ENCODE peak calls at places on chromosome 12, in six cellular contexts. O, J, L, N, S and W are unnamed samples.

GRCh38 chr12:56601503-56601902 is 28.6 kb downstream of the BAZ2A start:
- DNase-seq in O (no peak), J (no peak), L (peak), N (peak), S (peak), W (no peak)

GRCh38 chr12:103768467-103769123 is 72.4 kb downstream of the NT5DC3 start:
- DNase-seq in O (no peak), J (no peak), L (peak), N (no peak), S (no peak), W (no peak)

GRCh38 chr12:52046859-52047258 is 4.4 kb upstream of the NR4A1 start:
- DNase-seq in O (no peak), J (no peak), L (no peak), N (no peak), S (no peak), W (no peak)

GRCh38 chr12:117761528-117762100 is 207.2 kb downstream of the KSR2 start:
- DNase-seq in O (no peak), J (no peak), L (no peak), N (no peak), S (no peak), W (no peak)

GRCh38 chr12:1319215-1319614 is 275.2 kb downstream of the FBXL14 start:
- DNase-seq in O (no peak), J (no peak), L (no peak), N (peak), S (no peak), W (no peak)

GRCh38 chr12:104433061-104433460 is 23.7 kb upstream of the CHST11 start:
- DNase-seq in O (no peak), J (no peak), L (no peak), N (no peak), S (no peak), W (no peak)

GRCh38 chr12:67270622-67271021 is 1.5 kb downstream of the CAND1 start:
- DNase-seq in O (no peak), J (no peak), L (no peak), N (no peak), S (no peak), W (no peak)

GRCh38 chr12:83827193-83827592 is 1085.4 kb downstream of the SLC6A15 start:
- DNase-seq in O (no peak), J (no peak), L (no peak), N (no peak), S (no peak), W (no peak)

GRCh38 chr12:121444842-121445202 is 44.9 kb downstream of the RNF34 start:
- DNase-seq in O (no peak), J (no peak), L (no peak), N (no peak), S (no peak), W (no peak)

GRCh38 chr12:6372403-6373003 is 2.9 kb downstream of the SCNN1A start:
- DNase-seq in O (peak), J (peak), L (peak), N (peak), S (no peak), W (peak)

GRCh38 chr12:97560766-97561165 is 98.2 kb downstream of the RMST start:
- DNase-seq in O (no peak), J (no peak), L (no peak), N (no peak), S (no peak), W (no peak)

GRCh38 chr12:29838768-29839167 is 55.0 kb upstream of the TMTC1 start:
- DNase-seq in O (no peak), J (no peak), L (no peak), N (no peak), S (no peak), W (no peak)

GRCh38 chr12:107444771-107445170 is 240.8 kb upstream of the PWP1 start:
- DNase-seq in O (no peak), J (no peak), L (no peak), N (no peak), S (no peak), W (no peak)

GRCh38 chr12:107440596-107440995 is 245.0 kb upstream of the PWP1 start:
- DNase-seq in O (no peak), J (no peak), L (no peak), N (no peak), S (no peak), W (no peak)

GRCh38 chr12:107441906-107442305 is 243.7 kb upstream of the PWP1 start:
- DNase-seq in O (no peak), J (no peak), L (no peak), N (peak), S (no peak), W (no peak)

GRCh38 chr12:107443320-107444090 is 242.1 kb upstream of the PWP1 start:
- DNase-seq in O (no peak), J (no peak), L (no peak), N (no peak), S (no peak), W (no peak)

GRCh38 chr12:107442593-107442992 is 243.0 kb upstream of the PWP1 start:
- DNase-seq in O (no peak), J (no peak), L (no peak), N (no peak), S (no peak), W (no peak)
- H3K4me3 ChIP-seq in O (no peak), J (no peak), L (no peak), N (no peak), S (no peak), W (no peak)

GRCh38 chr12:46585854-46586621 is 213.5 kb upstream of the SLC38A2 start:
- DNase-seq in O (no peak), J (peak), L (peak), N (peak), S (no peak), W (peak)
- H3K4me3 ChIP-seq in O (no peak), J (no peak), L (no peak), N (no peak), S (no peak), W (no peak)

DNA sequence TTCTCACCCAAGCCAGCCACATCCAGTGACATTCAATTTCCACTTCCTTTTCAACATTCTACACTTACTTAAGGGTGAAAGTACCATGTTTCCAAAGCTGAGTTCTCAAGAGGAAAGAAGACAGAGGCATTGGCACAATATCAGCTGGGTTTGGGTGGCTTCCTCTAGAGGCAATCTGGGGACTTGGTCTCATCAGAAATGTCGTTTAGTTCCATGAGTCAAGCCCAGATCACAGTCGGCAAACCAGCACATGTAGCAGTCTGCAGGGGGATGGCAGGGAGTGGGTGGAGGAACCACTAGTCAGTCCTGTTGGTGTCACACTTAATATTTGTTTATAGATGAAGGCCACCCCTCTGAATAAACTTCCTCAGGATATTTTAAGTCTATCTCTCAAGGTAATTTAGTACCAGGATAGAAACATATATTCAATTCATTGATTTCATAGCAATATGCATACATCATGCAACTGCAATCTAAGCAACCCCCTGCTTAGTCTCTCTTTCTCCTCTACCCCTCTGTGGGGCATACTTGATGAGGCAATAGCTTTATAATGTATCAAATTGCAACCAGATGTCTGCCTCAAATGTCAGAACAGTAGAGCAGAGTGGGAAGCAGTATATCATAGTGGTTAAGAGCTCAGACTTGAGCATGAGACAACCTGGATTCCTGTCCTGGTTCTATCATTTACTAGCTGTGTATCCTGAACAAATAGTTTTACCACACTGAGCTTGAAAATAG is 3.0 kb downstream of the SRRM4 start:
- DNase-seq in O (no peak), J (no peak), L (no peak), N (no peak), S (no peak), W (no peak)
- H3K4me3 ChIP-seq in O (no peak), J (no peak), L (no peak), N (no peak), S (no peak), W (no peak)

GRCh38 chr12:110371408-110372055 is 32.0 kb downstream of the ANAPC7 start:
- DNase-seq in O (no peak), J (peak), L (peak), N (no peak), S (no peak), W (peak)
- H3K4me3 ChIP-seq in O (no peak), J (no peak), L (no peak), N (no peak), S (no peak), W (no peak)

GRCh38 chr12:10965511-10965910 is 21.2 kb downstream of the TAS2R50 start:
- DNase-seq in O (no peak), J (no peak), L (no peak), N (peak), S (no peak), W (no peak)
- H3K4me3 ChIP-seq in O (no peak), J (no peak), L (no peak), N (no peak), S (no peak), W (no peak)

GRCh38 chr12:54016478-54016964 is 7.7 kb downstream of the HOXC8 start:
- DNase-seq in O (peak), J (no peak), L (peak), N (no peak), S (no peak), W (peak)

GRCh38 chr12:54017027-54017788 is 8.4 kb downstream of the HOXC8 start:
- DNase-seq in O (no peak), J (no peak), L (peak), N (no peak), S (no peak), W (no peak)

GRCh38 chr12:54016051-54016450 is 7.3 kb downstream of the HOXC8 start:
- DNase-seq in O (no peak), J (no peak), L (no peak), N (no peak), S (no peak), W (peak)

GRCh38 chr12:54014315-54015209 is 5.8 kb downstream of the HOXC8 start:
- DNase-seq in O (no peak), J (no peak), L (no peak), N (no peak), S (no peak), W (no peak)

GRCh38 chr12:54015210-54015931 is 6.6 kb downstream of the HOXC8 start:
- DNase-seq in O (no peak), J (no peak), L (no peak), N (no peak), S (no peak), W (peak)
- H3K4me3 ChIP-seq in O (no peak), J (no peak), L (no peak), N (no peak), S (no peak), W (no peak)

GRCh38 chr12:46261658-46262057 is 7.2 kb downstream of the SLC38A1 start:
- DNase-seq in O (no peak), J (no peak), L (no peak), N (no peak), S (no peak), W (no peak)
- H3K4me3 ChIP-seq in O (no peak), J (no peak), L (no peak), N (no peak), S (no peak), W (no peak)

DNA sequence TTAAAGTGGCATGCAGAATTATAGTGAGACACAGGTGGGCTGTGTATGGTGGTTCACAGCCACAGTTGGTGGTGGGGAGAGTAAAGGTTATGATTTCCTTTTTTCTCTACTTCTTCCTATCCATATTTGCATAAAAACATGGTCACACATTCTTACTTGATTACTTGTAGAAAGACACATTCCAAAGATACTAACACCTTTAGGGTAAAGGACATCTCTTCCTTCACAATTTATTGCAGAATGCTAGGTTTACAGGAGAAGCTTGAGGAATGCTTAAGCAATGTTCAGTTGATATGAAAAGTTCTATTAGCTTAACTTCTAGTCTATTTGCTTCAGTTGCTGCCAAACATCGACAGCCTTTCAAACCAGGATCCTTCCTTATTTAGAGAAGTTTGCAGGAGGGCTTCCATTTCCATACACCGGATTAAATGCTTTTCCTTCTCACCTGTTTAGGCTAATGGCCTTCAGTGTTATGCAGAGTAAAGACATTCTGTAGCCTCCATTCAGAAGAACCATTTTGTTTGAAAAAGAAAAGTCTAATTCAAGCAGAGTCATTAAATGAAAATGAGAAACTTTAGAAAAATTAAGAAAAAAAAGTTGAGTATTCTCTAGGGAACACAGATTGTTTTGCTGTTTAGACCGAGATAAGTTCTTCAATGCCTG is 2.6 kb upstream of the PHC1 start:
- DNase-seq in O (no peak), J (no peak), L (no peak), N (no peak), S (no peak), W (no peak)
- H3K4me3 ChIP-seq in O (no peak), J (no peak), L (no peak), N (no peak), S (no peak), W (no peak)